ENCODE peak calls at places on chromosomes 1 and 21, in nine cellular contexts. R is activated CD4-positive, alpha-beta T cell treated with anti-CD3 and anti-CD28 coated beads, Interleukin-2, amount 50 U/mL, for 1 hour; F is stromal cell of bone marrow; Y is stimulated activated CD8-positive, alpha-beta memory T cell treated with anti-CD3 and anti-CD28 coated beads, Interleukin-15, amount 100 ng/mL, for 4 hours; M is effector memory CD8-positive, alpha-beta T cell; L is transverse colon; W is HEK293T; S is midbrain; A is heart left ventricle. X is an unnamed sample.

GRCh38 chr21:46097826-46098286 is at the start of gene COL6A2:
- DNase-seq in A (peak), S (no peak), L (peak), R (peak), Y (no peak), W (peak), M (no peak), F (peak), X (no peak)

GRCh38 chr1:200659269-200659668 is 10.4 kb downstream of the DDX59 start:
- DNase-seq in W (no peak), R (no peak), S (no peak), Y (no peak), F (no peak), A (no peak), L (no peak), M (no peak), X (no peak)

GRCh38 chr1:24929876-24930702 is at the start of gene RUNX3:
- DNase-seq in M (peak), L (peak), Y (peak), W (peak), R (peak), F (no peak), A (peak), S (no peak), X (no peak)

GRCh38 chr1:115090547-115090946 is 1.2 kb upstream of the TSPAN2 start:
- DNase-seq in S (no peak), Y (no peak), M (no peak), W (no peak), L (no peak), R (no peak), F (peak), A (peak), X (no peak)

GRCh38 chr1:28835237-28835650 is 23.3 kb downstream of the OPRD1 start:
- DNase-seq in W (no peak), R (no peak), A (no peak), S (no peak), L (no peak), Y (no peak), M (no peak), F (no peak), X (no peak)

GRCh38 chr1:37156646-37157045 is 122.3 kb upstream of the GRIK3 start:
- DNase-seq in R (no peak), W (no peak), S (no peak), L (no peak), M (no peak), Y (no peak), F (no peak), A (no peak), X (no peak)

GRCh38 chr1:59013276-59013927 is 229.6 kb upstream of the JUN start:
- DNase-seq in Y (no peak), S (peak), L (peak), W (peak), A (peak), R (no peak), M (no peak), F (no peak), X (peak)

GRCh38 chr1:61255324-61255703 is 173.0 kb downstream of the NFIA start:
- DNase-seq in W (no peak), R (no peak), L (no peak), Y (no peak), F (no peak), A (no peak), S (no peak), M (no peak), X (no peak)

GRCh38 chr1:198156745-198157240 is at the start of gene NEK7:
- DNase-seq in F (peak), A (peak), R (peak), W (peak), S (peak), L (peak), M (no peak), Y (no peak), X (no peak)

GRCh38 chr1:171142081-171142450 is 43.0 kb upstream of the FMO2 start:
- DNase-seq in S (peak), Y (no peak), M (no peak), L (peak), W (no peak), F (peak), A (peak), R (no peak), X (no peak)

GRCh38 chr21:44535963-44536362 is 4.0 kb downstream of the KRTAP10-1 start:
- DNase-seq in F (no peak), S (no peak), A (no peak), R (no peak), L (no peak), Y (no peak), M (no peak), W (no peak), X (no peak)

GRCh38 chr1:174742805-174743653 is 256.7 kb upstream of the CACYBP start:
- DNase-seq in F (no peak), R (no peak), M (no peak), A (no peak), W (no peak), Y (no peak), S (no peak), L (no peak), X (no peak)

GRCh38 chr21:15098908-15099307 is 34.1 kb upstream of the NRIP1 start:
- DNase-seq in L (no peak), R (no peak), A (no peak), F (no peak), S (no peak), M (no peak), W (no peak), Y (no peak), X (no peak)

GRCh38 chr1:201633297-201633696 is 94.4 kb downstream of the NAV1 start:
- DNase-seq in A (peak), Y (no peak), L (no peak), S (no peak), R (no peak), W (no peak), M (no peak), F (no peak), X (no peak)

GRCh38 chr1:66333463-66334232 is 200.3 kb upstream of the SGIP1 start:
- DNase-seq in S (peak), R (no peak), L (peak), W (no peak), F (no peak), A (no peak), M (no peak), Y (no peak), X (no peak)

GRCh38 chr1:85546748-85547147 is 33.8 kb upstream of the CCN1 start:
- DNase-seq in M (no peak), L (no peak), A (no peak), S (no peak), R (no peak), W (no peak), F (no peak), Y (no peak), X (no peak)

GRCh38 chr1:157540852-157541251 is 11.5 kb downstream of the FCRL5 start:
- DNase-seq in Y (no peak), F (no peak), L (no peak), M (no peak), R (no peak), W (no peak), A (no peak), S (no peak), X (no peak)

GRCh38 chr1:63454269-63454668 is 68.8 kb downstream of the ITGB3BP start:
- DNase-seq in A (no peak), M (no peak), S (no peak), F (peak), W (no peak), R (no peak), Y (no peak), L (no peak), X (no peak)

GRCh38 chr1:2275796-2276536 is 47.8 kb downstream of the SKI start:
- DNase-seq in M (no peak), F (peak), R (no peak), S (no peak), L (no peak), Y (no peak), A (no peak), W (no peak), X (no peak)

GRCh38 chr21:27590271-27590670 is 623.4 kb upstream of the ADAMTS5 start:
- DNase-seq in M (no peak), W (no peak), A (peak), F (peak), Y (no peak), R (no peak), L (no peak), S (no peak), X (no peak)

GRCh38 chr1:203796223-203796747 is 862 bp downstream of the ZBED6 start:
- DNase-seq in R (no peak), F (no peak), W (peak), A (no peak), M (peak), L (peak), S (no peak), Y (peak), X (no peak)

GRCh38 chr1:92577251-92577895 is 90.6 kb upstream of the GFI1 start:
- DNase-seq in R (no peak), M (no peak), S (peak), F (peak), W (no peak), A (peak), Y (no peak), L (no peak), X (no peak)

GRCh38 chr1:45643978-45644377 is 20.1 kb upstream of the CCDC17 start:
- DNase-seq in L (peak), W (no peak), M (no peak), Y (no peak), S (no peak), F (no peak), A (no peak), R (no peak), X (no peak)

GRCh38 chr1:200982071-200982945 is 41.2 kb downstream of the KIF21B start:
- DNase-seq in A (no peak), M (no peak), F (no peak), R (no peak), S (no peak), W (no peak), Y (no peak), L (no peak), X (no peak)

GRCh38 chr1:31755197-31755611 is 8.9 kb downstream of the ADGRB2 start:
- DNase-seq in A (peak), R (no peak), Y (no peak), M (no peak), W (no peak), L (no peak), S (no peak), F (no peak), X (no peak)

GRCh38 chr21:27315373-27315772 is 348.5 kb upstream of the ADAMTS5 start:
- DNase-seq in L (no peak), S (no peak), R (no peak), M (no peak), F (no peak), A (no peak), Y (no peak), W (no peak), X (no peak)

GRCh38 chr1:5962265-5963105 is 29.7 kb downstream of the NPHP4 start:
- DNase-seq in W (no peak), F (no peak), M (no peak), L (no peak), R (no peak), A (no peak), Y (no peak), S (no peak), X (no peak)

GRCh38 chr1:232012773-232013386 is 386.3 kb downstream of the DISC1 start:
- DNase-seq in S (peak), A (peak), Y (no peak), M (no peak), R (no peak), W (no peak), L (peak), F (peak), X (no peak)

GRCh38 chr1:212970085-212970484 is 19.7 kb downstream of the VASH2 start:
- DNase-seq in F (no peak), L (no peak), S (no peak), R (no peak), A (no peak), M (no peak), W (no peak), Y (no peak), X (no peak)